ENCODE peak calls at places on chromosomes 5 and 9, in four cellular contexts. T, O, Q and H are unnamed samples.

GRCh38 chr5:1374680-1375055 is 29.8 kb upstream of the CLPTM1L start:
- DNase-seq in T (no peak), O (no peak), Q (no peak), H (no peak)

GRCh38 chr9:21550392-21550791 is 68.3 kb upstream of the IFNE start:
- DNase-seq in Q (no peak), T (no peak), O (no peak), H (no peak)

GRCh38 chr5:132365213-132365612 is 4.3 kb upstream of the SLC22A5 start:
- DNase-seq in T (no peak), Q (no peak), O (no peak), H (no peak)

GRCh38 chr9:91803143-91803940 is 146.7 kb downstream of the ROR2 start:
- DNase-seq in T (no peak), Q (peak), O (no peak), H (no peak)

GRCh38 chr5:61055434-61056006 is 106.7 kb downstream of the SMIM15 start:
- DNase-seq in O (no peak), Q (peak), T (no peak), H (peak)

GRCh38 chr5:35938518-35939227 is at the start of gene CAPSL:
- DNase-seq in O (no peak), Q (peak), T (no peak), H (no peak)

GRCh38 chr9:90641090-90641489 is 1.5 kb downstream of the DIRAS2 start:
- DNase-seq in T (no peak), Q (no peak), O (no peak), H (no peak)

GRCh38 chr5:53037141-53037859 is 48.1 kb downstream of the ITGA2 start:
- DNase-seq in O (no peak), T (no peak), Q (peak), H (no peak)

GRCh38 chr5:163696270-163696887 is 191.0 kb downstream of the MAT2B start:
- DNase-seq in T (no peak), O (no peak), Q (peak), H (peak)

GRCh38 chr5:56481998-56482698 is 249.0 kb upstream of the ANKRD55 start:
- DNase-seq in O (no peak), Q (no peak), T (no peak), H (no peak)

GRCh38 chr5:32851774-32852173 is 140.7 kb downstream of the NPR3 start:
- DNase-seq in O (no peak), T (no peak), Q (no peak), H (no peak)

GRCh38 chr9:72627147-72627546 is 105.7 kb downstream of the TMC1 start:
- DNase-seq in Q (no peak), T (no peak), O (no peak), H (no peak)

GRCh38 chr5:9015250-9015936 is 530.5 kb downstream of the SEMA5A start:
- DNase-seq in Q (peak), T (no peak), O (no peak), H (no peak)

GRCh38 chr9:84366683-84367082 is 26.1 kb upstream of the SLC28A3 start:
- DNase-seq in Q (no peak), T (no peak), O (no peak), H (no peak)

GRCh38 chr9:110066929-110067716 is 140.8 kb downstream of the C9orf152 start:
- DNase-seq in Q (no peak), O (no peak), T (no peak), H (no peak)